ENCODE peak calls at places on chromosomes 12 and 14, in four cellular contexts. W is mesendoderm, L is PC-3, R is neural progenitor cell. D is an unnamed sample. For H3K4me1, the result is how much of the 10 kb centered on the place peaks cover.

GRCh38 chr12:124506145-124506831 is 61.1 kb downstream of the NCOR2 start:
- DNase-seq in W (peak), L (peak), R (peak), D (peak)

GRCh38 chr14:49206832-49207231 is 379.3 kb downstream of the RPS29 start:
- DNase-seq in W (no peak), L (no peak), R (peak), D (no peak)

GRCh38 chr12:6280053-6280469 is 30.4 kb upstream of the PLEKHG6 start:
- DNase-seq in W (peak), L (peak), R (no peak), D (peak)

GRCh38 chr12:4648099-4648498 is 752 bp downstream of the AKAP3 start:
- DNase-seq in W (no peak), L (no peak), R (no peak), D (no peak)

GRCh38 chr12:31736472-31736871 is 7.7 kb upstream of the AMN1 start:
- DNase-seq in W (no peak), L (peak), R (no peak), D (peak)

GRCh38 chr12:96766232-96766631 is 140.8 kb upstream of the NEDD1 start:
- DNase-seq in W (peak), L (no peak), R (peak), D (no peak)

GRCh38 chr12:52835271-52836041 is 1.3 kb upstream of the KRT79 start:
- DNase-seq in W (no peak), L (no peak), R (no peak), D (no peak)

GRCh38 chr14:97456958-97457357 is 659.8 kb downstream of the VRK1 start:
- DNase-seq in W (no peak), L (peak), R (no peak), D (no peak)

GRCh38 chr14:24845851-24846250 is 204.1 kb downstream of the STXBP6 start:
- DNase-seq in W (no peak), L (no peak), R (no peak), D (no peak)

GRCh38 chr14:96126783-96127271 is 77.8 kb upstream of the BDKRB2 start:
- DNase-seq in W (no peak), L (no peak), R (no peak), D (no peak)

GRCh38 chr12:66813137-66813867 is 134.4 kb upstream of the GRIP1 start:
- DNase-seq in W (peak), L (peak), R (no peak), D (no peak)

GRCh38 chr12:46299846-46300245 is 31.0 kb upstream of the SLC38A1 start:
- DNase-seq in W (no peak), L (no peak), R (no peak), D (no peak)
- H3K4me1 ChIP-seq in W (under half), L (under half), R (under half), D (under half)

GRCh38 chr14:77369280-77369679 is 7.6 kb downstream of the TMED8 start:
- DNase-seq in W (no peak), L (no peak), R (no peak), D (no peak)
- H3K4me1 ChIP-seq in W (under half), L (under half), R (under half), D (under half)

GRCh38 chr12:47808574-47809380 is 10.9 kb downstream of the HDAC7 start:
- DNase-seq in W (peak), L (peak), R (peak), D (peak)

GRCh38 chr12:47805417-47805816 is 14.3 kb downstream of the HDAC7 start:
- DNase-seq in W (no peak), L (no peak), R (no peak), D (no peak)

GRCh38 chr12:47811070-47811391 is 8.7 kb downstream of the HDAC7 start:
- DNase-seq in W (peak), L (no peak), R (no peak), D (no peak)

GRCh38 chr12:47807338-47807737 is 12.4 kb downstream of the HDAC7 start:
- DNase-seq in W (no peak), L (no peak), R (no peak), D (no peak)

DNA sequence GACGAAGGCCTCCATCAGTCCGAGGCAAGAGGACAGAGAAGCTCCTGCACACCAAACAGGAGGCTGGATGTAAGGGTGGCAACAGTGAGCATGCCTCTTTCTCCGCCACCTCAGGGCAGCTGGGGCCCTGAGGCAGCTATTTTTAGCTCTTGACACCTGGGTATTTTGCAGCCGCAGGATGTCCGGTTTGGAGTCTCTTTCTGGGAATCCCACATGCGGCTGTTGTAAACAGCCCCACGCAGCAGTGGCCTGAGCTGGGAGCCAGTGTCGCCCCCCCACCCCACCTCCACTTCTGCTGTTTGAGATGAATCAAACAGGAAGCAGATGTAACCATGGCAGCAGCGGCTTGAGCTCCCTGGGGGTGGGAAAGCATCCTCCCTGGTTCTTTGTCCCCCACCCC is 11.7 kb downstream of the HDAC7 start:
- DNase-seq in W (peak), L (no peak), R (no peak), D (peak)
- H3K4me1 ChIP-seq in W (under half), L (under half), R (under half), D (half or more)

DNA sequence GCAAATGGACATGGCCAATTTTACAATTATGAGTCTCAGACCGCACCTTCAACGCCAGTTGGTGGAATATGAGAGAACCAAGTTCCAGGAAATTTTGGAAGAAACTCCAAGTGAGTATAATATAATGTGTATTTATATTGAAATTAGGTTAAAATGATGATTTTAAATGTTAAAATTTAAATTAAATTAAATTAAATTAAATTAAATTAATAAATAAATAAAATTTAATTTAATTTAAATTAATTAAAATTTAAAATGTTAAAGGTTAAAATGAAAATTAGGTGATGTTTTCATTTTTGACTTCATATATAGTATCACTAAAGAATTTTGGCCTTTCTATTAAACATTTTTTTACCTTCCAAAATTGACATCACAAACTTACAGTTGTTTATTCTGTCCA is 21.0 kb downstream of the TCP11L2 start:
- DNase-seq in W (no peak), L (no peak), R (no peak), D (no peak)
- H3K4me1 ChIP-seq in W (under half), L (under half), R (under half), D (under half)

GRCh38 chr14:39442293-39442692 is 10.1 kb upstream of the FBXO33 start:
- DNase-seq in W (no peak), L (no peak), R (no peak), D (no peak)

GRCh38 chr14:39451811-39452210 is 19.6 kb upstream of the FBXO33 start:
- DNase-seq in W (no peak), L (no peak), R (no peak), D (no peak)

GRCh38 chr14:39441805-39442204 is 9.6 kb upstream of the FBXO33 start:
- DNase-seq in W (no peak), L (no peak), R (no peak), D (no peak)

GRCh38 chr14:39446131-39446744 is 14.0 kb upstream of the FBXO33 start:
- DNase-seq in W (no peak), L (no peak), R (no peak), D (no peak)

GRCh38 chr14:39447155-39447554 is 14.9 kb upstream of the FBXO33 start:
- DNase-seq in W (no peak), L (no peak), R (no peak), D (no peak)
- H3K4me1 ChIP-seq in W (under half), L (under half), R (under half), D (under half)

GRCh38 chr12:131578828-131579227 is 132.1 kb upstream of the SFSWAP start:
- DNase-seq in W (no peak), L (no peak), R (no peak), D (no peak)

GRCh38 chr12:131573631-131574396 is 137.1 kb upstream of the SFSWAP start:
- DNase-seq in W (no peak), L (no peak), R (no peak), D (peak)

GRCh38 chr12:131574397-131574775 is 136.5 kb upstream of the SFSWAP start:
- DNase-seq in W (no peak), L (no peak), R (no peak), D (no peak)

GRCh38 chr12:131572626-131573025 is 138.3 kb upstream of the SFSWAP start:
- DNase-seq in W (no peak), L (no peak), R (no peak), D (no peak)

GRCh38 chr12:131575371-131575770 is 135.5 kb upstream of the SFSWAP start:
- DNase-seq in W (no peak), L (no peak), R (no peak), D (no peak)
- H3K4me1 ChIP-seq in W (under half), L (under half), R (under half), D (under half)

GRCh38 chr14:55123101-55123500 is 6.0 kb upstream of the LGALS3 start:
- DNase-seq in W (no peak), L (peak), R (no peak), D (peak)

GRCh38 chr14:55121628-55122440 is 7.2 kb upstream of the LGALS3 start:
- DNase-seq in W (no peak), L (peak), R (no peak), D (no peak)

GRCh38 chr14:55121146-55121545 is 7.9 kb upstream of the LGALS3 start:
- DNase-seq in W (no peak), L (no peak), R (no peak), D (no peak)

GRCh38 chr14:55120466-55121144 is 8.4 kb upstream of the LGALS3 start:
- DNase-seq in W (peak), L (no peak), R (no peak), D (no peak)

GRCh38 chr14:55122441-55122986 is 6.5 kb upstream of the LGALS3 start:
- DNase-seq in W (no peak), L (peak), R (no peak), D (peak)
- H3K4me1 ChIP-seq in W (under half), L (under half), R (under half), D (under half)

GRCh38 chr12:107488666-107489065 is 196.9 kb upstream of the PWP1 start:
- DNase-seq in W (no peak), L (no peak), R (no peak), D (peak)

GRCh38 chr12:107485731-107486130 is 199.9 kb upstream of the PWP1 start:
- DNase-seq in W (no peak), L (no peak), R (no peak), D (peak)

GRCh38 chr12:107484941-107485340 is 200.7 kb upstream of the PWP1 start:
- DNase-seq in W (no peak), L (no peak), R (no peak), D (no peak)

GRCh38 chr12:107486140-107486892 is 199.3 kb upstream of the PWP1 start:
- DNase-seq in W (no peak), L (no peak), R (no peak), D (no peak)

DNA sequence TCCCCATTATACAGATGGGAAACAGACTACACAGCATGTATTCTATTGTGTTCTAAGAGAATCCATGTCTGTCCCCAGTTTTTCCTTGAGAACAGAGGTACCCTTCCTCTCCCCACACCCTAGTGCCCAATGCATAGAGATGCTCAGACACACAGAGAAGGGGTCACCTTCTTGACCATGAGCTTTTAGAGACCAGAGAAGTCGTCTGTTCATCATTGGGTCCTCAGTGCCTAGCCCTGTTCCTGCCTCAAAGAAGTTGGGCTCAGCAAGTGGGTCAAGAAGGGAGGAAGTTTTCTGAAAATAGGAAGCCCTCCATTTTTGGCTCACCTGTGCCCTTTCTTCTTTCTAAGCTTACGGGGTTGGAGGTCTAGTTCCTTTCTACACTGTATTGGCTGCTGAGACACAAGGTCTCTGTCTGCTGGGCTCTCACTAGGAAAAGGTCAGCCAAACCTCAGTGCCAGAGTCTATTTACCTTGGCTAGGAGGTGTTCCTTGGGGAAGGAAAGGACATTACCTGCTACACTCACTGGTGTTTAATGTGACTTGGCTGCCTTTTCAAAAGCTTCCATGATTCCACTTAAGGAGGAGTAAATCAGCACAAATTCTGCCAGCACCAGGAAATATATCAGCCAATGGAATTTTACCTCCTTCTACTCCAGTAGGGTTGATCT is 198.5 kb upstream of the PWP1 start:
- DNase-seq in W (no peak), L (no peak), R (no peak), D (no peak)
- H3K4me1 ChIP-seq in W (under half), L (under half), R (under half), D (under half)